ENCODE peak calls at places on chromosomes 3 and 15, in four cellular contexts. Q is WTC11, F is K562, A is GM12878. O is an unnamed sample.

GRCh38 chr3:79032686-79033318 is 735.0 kb downstream of the ROBO1 start:
- DNase-seq in Q (no peak), F (no peak), A (no peak), O (peak; percentile 52)

GRCh38 chr3:184574552-184575430 is 13.2 kb downstream of the EPHB3 start:
- DNase-seq in Q (peak; percentile 82), F (no peak), A (no peak), O (no peak)

GRCh38 chr3:44455318-44455717 is 22.2 kb downstream of the ZNF445 start:
- DNase-seq in Q (no peak), F (no peak), A (no peak), O (no peak)

GRCh38 chr3:72661115-72661457 is 187.2 kb downstream of the SHQ1 start:
- DNase-seq in Q (no peak), F (no peak), A (no peak), O (no peak)

GRCh38 chr15:60396964-60397771 is 618 bp downstream of the ANXA2 start:
- DNase-seq in Q (peak; percentile 64), F (peak; percentile 79), A (peak; percentile 53), O (no peak)

GRCh38 chr3:182723596-182723995 is 69.7 kb upstream of the ATP11B start:
- DNase-seq in Q (no peak), F (no peak), A (no peak), O (no peak)

GRCh38 chr3:713225-713624 is 379.6 kb upstream of the CNTN6 start:
- DNase-seq in Q (no peak), F (no peak), A (no peak), O (no peak)

GRCh38 chr15:57377478-57377847 is 1.2 kb downstream of the CGNL1 start:
- DNase-seq in Q (no peak), F (no peak), A (no peak), O (no peak)

GRCh38 chr3:137035631-137036030 is 77.8 kb downstream of the IL20RB start:
- DNase-seq in Q (peak; percentile 66), F (peak; percentile 13), A (no peak), O (peak; percentile 33)

GRCh38 chr3:189664311-189664710 is 33.1 kb downstream of the TP63 start:
- DNase-seq in Q (no peak), F (no peak), A (no peak), O (no peak)

GRCh38 chr3:119279101-119279554 is 15.1 kb upstream of the ARHGAP31 start:
- DNase-seq in Q (no peak), F (no peak), A (no peak), O (no peak)

GRCh38 chr15:63236272-63236671 is 41.1 kb upstream of the APH1B start:
- DNase-seq in Q (no peak), F (no peak), A (no peak), O (no peak)

GRCh38 chr3:4358273-4358672 is 55.1 kb downstream of the SETMAR start:
- DNase-seq in Q (no peak), F (no peak), A (no peak), O (no peak)

GRCh38 chr3:155323063-155323666 is 29.7 kb upstream of the STRIT1 start:
- DNase-seq in Q (peak; percentile 27), F (peak; percentile 50), A (peak; percentile 9), O (peak; percentile 62)

GRCh38 chr15:83436513-83437158 is 10.5 kb upstream of the SH3GL3 start:
- DNase-seq in Q (no peak), F (peak; percentile 18), A (no peak), O (peak; percentile 7)

GRCh38 chr3:69882560-69882959 is 117.0 kb upstream of the SAMMSON start:
- DNase-seq in Q (no peak), F (no peak), A (no peak), O (no peak)

GRCh38 chr3:49807427-49808114 is 4.5 kb downstream of the INKA1 start:
- DNase-seq in Q (no peak), F (no peak), A (no peak), O (no peak)

GRCh38 chr15:100778831-100779288 is 100.8 kb upstream of the ALDH1A3 start:
- DNase-seq in Q (peak; percentile 10), F (no peak), A (no peak), O (no peak)

GRCh38 chr3:63559884-63560283 is 92.6 kb upstream of the SNTN start:
- DNase-seq in Q (no peak), F (no peak), A (no peak), O (no peak)

GRCh38 chr15:98856540-98856907 is 151.1 kb downstream of the PGPEP1L start:
- DNase-seq in Q (no peak), F (no peak), A (no peak), O (no peak)

GRCh38 chr3:105997800-105998526 is 129.2 kb upstream of the CBLB start:
- DNase-seq in Q (no peak), F (no peak), A (no peak), O (no peak)

GRCh38 chr15:76197703-76198455 is 113.4 kb downstream of the ETFA start:
- DNase-seq in Q (no peak), F (no peak), A (no peak), O (no peak)

GRCh38 chr3:14680716-14681115 is 5.8 kb downstream of the C3orf20 start:
- DNase-seq in Q (no peak), F (no peak), A (no peak), O (peak; percentile 64)

GRCh38 chr15:69794643-69795461 is 302.9 kb downstream of the TLE3 start:
- DNase-seq in Q (no peak), F (no peak), A (no peak), O (no peak)

GRCh38 chr3:126258670-126259069 is 78.3 kb upstream of the ALDH1L1 start:
- DNase-seq in Q (no peak), F (peak; percentile 54), A (no peak), O (no peak)

GRCh38 chr3:47016934-47017435 is 37.5 kb downstream of the NBEAL2 start:
- DNase-seq in Q (no peak), F (peak; percentile 80), A (peak; percentile 40), O (no peak)

GRCh38 chr3:197331131-197331530 is 32.7 kb upstream of the DLG1 start:
- DNase-seq in Q (no peak), F (no peak), A (no peak), O (peak; percentile 33)

GRCh38 chr3:143830063-143830462 is 18.2 kb downstream of the SLC9A9 start:
- DNase-seq in Q (no peak), F (no peak), A (no peak), O (no peak)

GRCh38 chr15:83292317-83292716 is 7.9 kb upstream of the BNC1 start:
- DNase-seq in Q (no peak), F (no peak), A (no peak), O (no peak)

GRCh38 chr3:131402391-131403039 is 20.9 kb downstream of the NUDT16 start:
- DNase-seq in Q (no peak), F (no peak), A (no peak), O (no peak)

GRCh38 chr3:71816141-71816540 is 31.2 kb upstream of the PROK2 start:
- DNase-seq in Q (no peak), F (no peak), A (no peak), O (no peak)

GRCh38 chr15:70428211-70428822 is 330.6 kb upstream of the TLE3 start:
- DNase-seq in Q (no peak), F (no peak), A (no peak), O (no peak)

GRCh38 chr3:48194446-48195071 is 6.3 kb upstream of the CDC25A start:
- DNase-seq in Q (peak; percentile 86), F (peak; percentile 53), A (peak; percentile 23), O (peak; percentile 68)

GRCh38 chr3:151709847-151710246 is 23.9 kb upstream of the AADACL2 start:
- DNase-seq in Q (no peak), F (no peak), A (no peak), O (no peak)

GRCh38 chr3:149628957-149629670 is 28.7 kb downstream of the WWTR1 start:
- DNase-seq in Q (no peak), F (no peak), A (no peak), O (no peak)
- TF ChIP-seq TCF7 in Q (no peak), F (no peak), A (no peak), O (no peak)

GRCh38 chr3:58183221-58183620 is 27.6 kb downstream of the DNASE1L3 start:
- DNase-seq in Q (no peak), F (no peak), A (no peak), O (no peak)

GRCh38 chr3:58184982-58185360 is 25.8 kb downstream of the DNASE1L3 start:
- DNase-seq in Q (no peak), F (no peak), A (no peak), O (no peak)

GRCh38 chr3:58183891-58184290 is 26.9 kb downstream of the DNASE1L3 start:
- DNase-seq in Q (no peak), F (no peak), A (no peak), O (no peak)

GRCh38 chr3:58180940-58181587 is 29.7 kb downstream of the DNASE1L3 start:
- DNase-seq in Q (no peak), F (no peak), A (no peak), O (peak; percentile 88)

DNA sequence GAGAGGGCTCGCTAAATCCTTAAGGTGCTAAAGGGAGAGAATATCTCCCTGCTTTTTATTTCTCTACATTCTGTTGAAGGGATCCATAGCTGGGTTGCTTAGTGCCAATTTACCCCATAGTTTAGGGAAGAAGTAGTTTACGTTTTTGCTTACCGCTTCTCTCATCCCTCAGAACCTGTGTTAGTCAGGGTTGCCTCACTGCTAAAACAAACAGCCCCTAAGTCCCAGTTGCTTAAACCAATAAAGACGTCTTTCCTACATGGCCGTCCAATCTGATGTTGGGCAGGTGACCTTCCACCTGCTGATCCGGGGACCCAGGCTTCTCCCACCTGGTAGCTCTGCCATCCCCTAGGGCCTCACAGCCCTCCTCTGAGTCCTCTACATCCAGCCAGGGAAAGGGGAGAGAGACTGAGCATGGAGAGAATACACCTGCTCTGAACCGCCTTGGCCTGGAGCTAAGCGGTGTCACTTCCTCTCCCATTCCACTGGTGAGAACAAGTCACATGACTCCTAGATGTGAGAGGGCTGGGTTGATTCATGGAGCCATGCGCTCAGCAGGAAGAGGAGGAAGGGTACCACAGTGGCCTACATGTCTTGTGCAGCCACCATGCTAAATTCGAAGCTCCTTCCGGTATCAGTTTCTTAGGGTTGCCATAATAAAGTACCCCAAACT is 26.3 kb downstream of the DNASE1L3 start:
- DNase-seq in Q (no peak), F (no peak), A (no peak), O (no peak)
- TF ChIP-seq TCF7 in Q (no peak), F (no peak), A (no peak), O (no peak)

DNA sequence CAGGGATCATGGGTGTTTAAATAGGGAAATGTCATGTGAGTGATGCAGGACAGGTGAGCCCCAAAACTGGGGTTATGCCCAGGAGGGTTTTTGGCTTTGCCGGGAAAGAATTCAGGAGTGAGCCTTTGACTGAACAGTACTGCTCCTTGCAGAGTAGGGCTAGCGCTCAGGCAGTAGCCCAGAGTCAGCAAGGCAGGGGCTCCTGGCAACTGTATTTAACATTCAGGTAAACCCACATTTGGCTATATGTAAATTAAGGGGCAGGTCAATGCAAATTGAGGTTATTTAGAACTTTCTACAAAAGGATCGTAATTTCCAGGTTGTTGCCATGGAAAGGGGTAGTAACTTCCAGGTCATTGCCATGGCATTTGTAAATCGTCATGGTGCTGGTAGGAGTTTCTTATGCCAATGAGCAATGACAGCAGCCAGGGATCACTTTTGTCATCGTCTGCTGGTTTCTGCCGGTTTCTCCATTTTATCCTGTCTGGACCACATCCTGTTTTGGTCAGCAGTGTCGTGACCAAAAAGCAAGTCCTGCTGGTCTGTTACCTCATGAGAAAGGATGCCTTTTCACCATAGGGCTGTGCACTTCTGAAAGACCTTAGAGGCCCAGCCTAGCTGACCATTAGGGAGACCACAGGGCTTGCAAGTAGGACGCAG is 24.3 kb downstream of the MTHFS start:
- DNase-seq in Q (no peak), F (no peak), A (no peak), O (no peak)
- TF ChIP-seq TCF7 in Q (no peak), F (no peak), A (no peak), O (no peak)

DNA sequence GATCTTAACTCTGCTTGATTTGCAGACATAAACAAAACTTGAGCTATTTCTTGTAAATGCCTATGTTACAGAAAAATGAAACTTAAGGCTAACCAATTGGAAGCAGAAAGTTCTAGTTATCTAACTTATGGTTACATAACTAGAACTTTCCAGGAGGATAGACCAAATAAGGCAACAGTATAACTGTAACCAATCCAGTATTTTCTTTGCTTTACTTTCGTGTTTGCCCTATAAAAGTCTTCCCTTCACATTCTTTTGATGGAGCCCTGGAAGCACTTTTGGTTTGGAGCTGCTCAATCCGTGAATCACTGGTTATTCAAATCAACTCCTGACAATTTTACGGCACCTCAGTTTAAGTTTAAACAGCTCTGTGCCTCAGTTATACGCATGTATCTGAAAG is 164.6 kb downstream of the SUCLG2 start:
- DNase-seq in Q (no peak), F (no peak), A (no peak), O (no peak)
- TF ChIP-seq TCF7 in Q (no peak), F (no peak), A (no peak), O (no peak)